ENCODE peak calls at places on chromosome 12, in nine cellular contexts. One of them, this sample, is unnamed.

GRCh38 chr12:115998119-115998633 is 279.3 kb downstream of the MED13L start:
- DNase-seq in fibroblast of the aortic adventitia: peak
- DNase-seq in thoracic aorta: no peak
- DNase-seq in CD4-positive, alpha-beta T cell: no peak
- DNase-seq in breast epithelium: no peak
- DNase-seq in adrenal gland: no peak
- DNase-seq in chondrocyte: no peak
- DNase-seq in endothelial cell: peak
- DNase-seq in neural crest cell: no peak
- DNase-seq in this sample: peak

GRCh38 chr12:50786498-50787231 is 22.8 kb downstream of the ATF1 start:
- DNase-seq in fibroblast of the aortic adventitia: peak
- DNase-seq in breast epithelium: no peak
- DNase-seq in adrenal gland: no peak
- DNase-seq in endothelial cell: no peak
- DNase-seq in chondrocyte: no peak
- DNase-seq in neural crest cell: no peak
- DNase-seq in thoracic aorta: no peak
- DNase-seq in CD4-positive, alpha-beta T cell: no peak
- DNase-seq in this sample: peak

GRCh38 chr12:75086086-75087038 is 123.3 kb downstream of the KCNC2 start:
- DNase-seq in neural crest cell: no peak
- DNase-seq in chondrocyte: no peak
- DNase-seq in adrenal gland: no peak
- DNase-seq in breast epithelium: no peak
- DNase-seq in endothelial cell: no peak
- DNase-seq in thoracic aorta: no peak
- DNase-seq in CD4-positive, alpha-beta T cell: no peak
- DNase-seq in fibroblast of the aortic adventitia: peak
- DNase-seq in this sample: peak

GRCh38 chr12:26251600-26251999 is 56.2 kb downstream of the SSPN start:
- DNase-seq in endothelial cell: no peak
- DNase-seq in breast epithelium: no peak
- DNase-seq in adrenal gland: no peak
- DNase-seq in fibroblast of the aortic adventitia: peak
- DNase-seq in thoracic aorta: no peak
- DNase-seq in chondrocyte: no peak
- DNase-seq in CD4-positive, alpha-beta T cell: no peak
- DNase-seq in neural crest cell: no peak
- DNase-seq in this sample: no peak

GRCh38 chr12:119229837-119230236 is 51.1 kb downstream of the HSPB8 start:
- DNase-seq in neural crest cell: peak
- DNase-seq in breast epithelium: no peak
- DNase-seq in thoracic aorta: no peak
- DNase-seq in chondrocyte: no peak
- DNase-seq in fibroblast of the aortic adventitia: peak
- DNase-seq in CD4-positive, alpha-beta T cell: no peak
- DNase-seq in endothelial cell: peak
- DNase-seq in adrenal gland: peak
- DNase-seq in this sample: peak

GRCh38 chr12:51025182-51025747 is 919 bp downstream of the SLC11A2 start:
- DNase-seq in chondrocyte: no peak
- DNase-seq in CD4-positive, alpha-beta T cell: no peak
- DNase-seq in neural crest cell: no peak
- DNase-seq in adrenal gland: no peak
- DNase-seq in endothelial cell: no peak
- DNase-seq in breast epithelium: no peak
- DNase-seq in fibroblast of the aortic adventitia: peak
- DNase-seq in thoracic aorta: no peak
- DNase-seq in this sample: no peak

GRCh38 chr12:47408171-47408871 is 297.5 kb downstream of the RPAP3 start:
- DNase-seq in CD4-positive, alpha-beta T cell: no peak
- DNase-seq in chondrocyte: no peak
- DNase-seq in endothelial cell: peak
- DNase-seq in adrenal gland: no peak
- DNase-seq in breast epithelium: no peak
- DNase-seq in fibroblast of the aortic adventitia: no peak
- DNase-seq in neural crest cell: no peak
- DNase-seq in thoracic aorta: no peak
- DNase-seq in this sample: peak

GRCh38 chr12:90682398-90682797 is 272.6 kb downstream of the CCER1 start:
- DNase-seq in endothelial cell: no peak
- DNase-seq in chondrocyte: no peak
- DNase-seq in fibroblast of the aortic adventitia: peak
- DNase-seq in thoracic aorta: no peak
- DNase-seq in CD4-positive, alpha-beta T cell: no peak
- DNase-seq in breast epithelium: no peak
- DNase-seq in adrenal gland: no peak
- DNase-seq in neural crest cell: no peak
- DNase-seq in this sample: peak

GRCh38 chr12:45989857-45990467 is 412 bp downstream of the SCAF11 start:
- DNase-seq in CD4-positive, alpha-beta T cell: peak
- DNase-seq in thoracic aorta: peak
- DNase-seq in neural crest cell: no peak
- DNase-seq in endothelial cell: peak
- DNase-seq in adrenal gland: peak
- DNase-seq in chondrocyte: peak
- DNase-seq in fibroblast of the aortic adventitia: no peak
- DNase-seq in breast epithelium: peak
- DNase-seq in this sample: no peak

GRCh38 chr12:67276469-67276868 is 7.3 kb downstream of the CAND1 start:
- DNase-seq in breast epithelium: no peak
- DNase-seq in CD4-positive, alpha-beta T cell: no peak
- DNase-seq in adrenal gland: no peak
- DNase-seq in neural crest cell: no peak
- DNase-seq in endothelial cell: no peak
- DNase-seq in fibroblast of the aortic adventitia: no peak
- DNase-seq in thoracic aorta: no peak
- DNase-seq in chondrocyte: no peak
- DNase-seq in this sample: no peak

GRCh38 chr12:124174406-124174805 is 120.5 kb upstream of the RFLNA start:
- DNase-seq in thoracic aorta: no peak
- DNase-seq in neural crest cell: no peak
- DNase-seq in fibroblast of the aortic adventitia: no peak
- DNase-seq in chondrocyte: no peak
- DNase-seq in adrenal gland: no peak
- DNase-seq in breast epithelium: no peak
- DNase-seq in endothelial cell: no peak
- DNase-seq in CD4-positive, alpha-beta T cell: no peak
- DNase-seq in this sample: no peak

GRCh38 chr12:82647853-82648252 is 38.9 kb upstream of the TMTC2 start:
- DNase-seq in chondrocyte: no peak
- DNase-seq in breast epithelium: no peak
- DNase-seq in endothelial cell: no peak
- DNase-seq in thoracic aorta: no peak
- DNase-seq in CD4-positive, alpha-beta T cell: no peak
- DNase-seq in adrenal gland: no peak
- DNase-seq in neural crest cell: no peak
- DNase-seq in fibroblast of the aortic adventitia: no peak
- DNase-seq in this sample: no peak
- TF ChIP-seq CTCF in chondrocyte: no peak
- TF ChIP-seq CTCF in breast epithelium: no peak
- TF ChIP-seq CTCF in endothelial cell: no peak
- TF ChIP-seq CTCF in thoracic aorta: no peak
- TF ChIP-seq CTCF in CD4-positive, alpha-beta T cell: no peak
- TF ChIP-seq CTCF in adrenal gland: no peak
- TF ChIP-seq CTCF in neural crest cell: no peak
- TF ChIP-seq CTCF in fibroblast of the aortic adventitia: no peak
- TF ChIP-seq CTCF in this sample: no peak

GRCh38 chr12:82383930-82384513 is 25.7 kb downstream of the METTL25 start:
- DNase-seq in breast epithelium: no peak
- DNase-seq in chondrocyte: no peak
- DNase-seq in neural crest cell: no peak
- DNase-seq in adrenal gland: no peak
- DNase-seq in endothelial cell: no peak
- DNase-seq in thoracic aorta: no peak
- DNase-seq in fibroblast of the aortic adventitia: peak
- DNase-seq in CD4-positive, alpha-beta T cell: no peak
- DNase-seq in this sample: peak
- TF ChIP-seq CTCF in breast epithelium: no peak
- TF ChIP-seq CTCF in chondrocyte: peak
- TF ChIP-seq CTCF in neural crest cell: peak
- TF ChIP-seq CTCF in adrenal gland: no peak
- TF ChIP-seq CTCF in endothelial cell: peak
- TF ChIP-seq CTCF in thoracic aorta: peak
- TF ChIP-seq CTCF in fibroblast of the aortic adventitia: peak
- TF ChIP-seq CTCF in CD4-positive, alpha-beta T cell: no peak
- TF ChIP-seq CTCF in this sample: peak

DNA sequence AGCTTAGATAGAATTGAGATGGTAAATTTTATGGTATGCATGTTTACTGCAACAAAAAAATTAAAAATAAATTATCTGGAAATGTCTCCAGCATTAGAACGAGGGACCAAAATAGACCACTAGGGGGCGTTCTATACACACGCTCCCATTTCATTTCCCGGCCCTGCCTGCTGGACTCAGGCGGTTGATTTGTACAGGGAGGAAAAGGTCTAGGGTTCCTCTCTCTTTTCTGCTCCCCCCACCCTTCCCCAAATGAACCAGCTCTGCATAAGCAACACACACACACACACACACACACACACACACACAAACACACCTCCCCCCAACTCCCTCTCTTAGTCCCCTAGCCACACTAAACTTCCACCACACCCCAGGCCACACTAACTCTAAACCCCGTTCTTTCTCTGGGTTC is 7.8 kb upstream of the DTX1 start:
- DNase-seq in chondrocyte: no peak
- DNase-seq in CD4-positive, alpha-beta T cell: peak
- DNase-seq in breast epithelium: no peak
- DNase-seq in thoracic aorta: peak
- DNase-seq in adrenal gland: peak
- DNase-seq in fibroblast of the aortic adventitia: peak
- DNase-seq in endothelial cell: peak
- DNase-seq in neural crest cell: peak
- DNase-seq in this sample: peak
- TF ChIP-seq CTCF in chondrocyte: peak
- TF ChIP-seq CTCF in CD4-positive, alpha-beta T cell: peak
- TF ChIP-seq CTCF in breast epithelium: peak
- TF ChIP-seq CTCF in thoracic aorta: peak
- TF ChIP-seq CTCF in adrenal gland: peak
- TF ChIP-seq CTCF in fibroblast of the aortic adventitia: peak
- TF ChIP-seq CTCF in endothelial cell: peak
- TF ChIP-seq CTCF in neural crest cell: peak
- TF ChIP-seq CTCF in this sample: peak

DNA sequence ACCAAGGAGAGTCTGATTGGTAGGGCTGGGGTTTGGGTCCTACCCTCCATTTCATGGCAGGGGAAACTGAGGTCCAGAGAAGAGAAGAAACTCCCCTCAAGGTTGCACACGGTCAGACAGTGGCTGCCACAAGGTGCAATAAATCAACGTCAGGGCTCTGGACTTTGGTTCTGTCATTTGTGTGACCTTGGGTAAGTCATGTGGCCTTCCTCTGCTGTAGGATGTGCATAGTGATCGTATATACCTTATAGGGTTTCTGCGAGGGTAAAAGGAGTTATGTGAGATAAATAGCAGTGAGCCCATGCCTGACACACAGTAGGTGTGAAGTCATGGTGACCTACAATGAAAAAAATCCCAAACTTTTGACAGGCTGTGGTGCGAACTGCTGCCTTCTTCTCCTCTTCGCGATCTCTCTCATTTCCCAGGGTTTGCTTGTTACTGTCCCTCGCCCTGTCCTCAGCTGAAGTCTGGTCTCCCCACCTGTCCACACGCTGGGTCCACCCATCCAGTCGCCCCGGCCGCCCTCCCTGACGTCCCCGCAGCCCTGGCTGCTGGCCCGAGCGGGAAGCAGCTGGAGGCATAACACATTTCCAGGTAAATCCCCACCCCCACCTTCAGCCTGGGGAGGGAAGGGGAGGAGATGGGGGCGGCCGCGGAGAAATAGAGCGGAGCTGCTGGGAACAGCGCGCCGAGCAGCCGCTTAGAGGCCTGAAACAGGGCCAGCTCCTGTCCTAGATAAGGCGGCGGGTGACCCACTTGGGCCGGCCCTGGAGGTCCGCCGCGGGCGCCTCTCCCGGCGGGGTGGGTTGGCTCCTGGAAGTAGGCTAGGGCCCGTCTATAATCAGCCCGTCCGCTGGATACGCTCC is 1.8 kb upstream of the FAM222A start:
- DNase-seq in endothelial cell: no peak
- DNase-seq in neural crest cell: no peak
- DNase-seq in chondrocyte: no peak
- DNase-seq in CD4-positive, alpha-beta T cell: no peak
- DNase-seq in breast epithelium: no peak
- DNase-seq in thoracic aorta: no peak
- DNase-seq in fibroblast of the aortic adventitia: no peak
- DNase-seq in adrenal gland: peak
- DNase-seq in this sample: no peak
- TF ChIP-seq CTCF in endothelial cell: no peak
- TF ChIP-seq CTCF in neural crest cell: no peak
- TF ChIP-seq CTCF in chondrocyte: no peak
- TF ChIP-seq CTCF in CD4-positive, alpha-beta T cell: no peak
- TF ChIP-seq CTCF in breast epithelium: no peak
- TF ChIP-seq CTCF in thoracic aorta: no peak
- TF ChIP-seq CTCF in fibroblast of the aortic adventitia: no peak
- TF ChIP-seq CTCF in adrenal gland: no peak
- TF ChIP-seq CTCF in this sample: no peak

GRCh38 chr12:97169922-97170321 is 262.9 kb downstream of the NEDD1 start:
- DNase-seq in endothelial cell: no peak
- DNase-seq in chondrocyte: no peak
- DNase-seq in CD4-positive, alpha-beta T cell: no peak
- DNase-seq in neural crest cell: no peak
- DNase-seq in adrenal gland: no peak
- DNase-seq in fibroblast of the aortic adventitia: no peak
- DNase-seq in thoracic aorta: no peak
- DNase-seq in breast epithelium: no peak
- DNase-seq in this sample: no peak
- TF ChIP-seq CTCF in endothelial cell: no peak
- TF ChIP-seq CTCF in chondrocyte: no peak
- TF ChIP-seq CTCF in CD4-positive, alpha-beta T cell: no peak
- TF ChIP-seq CTCF in neural crest cell: no peak
- TF ChIP-seq CTCF in adrenal gland: no peak
- TF ChIP-seq CTCF in fibroblast of the aortic adventitia: no peak
- TF ChIP-seq CTCF in thoracic aorta: no peak
- TF ChIP-seq CTCF in breast epithelium: no peak
- TF ChIP-seq CTCF in this sample: no peak

DNA sequence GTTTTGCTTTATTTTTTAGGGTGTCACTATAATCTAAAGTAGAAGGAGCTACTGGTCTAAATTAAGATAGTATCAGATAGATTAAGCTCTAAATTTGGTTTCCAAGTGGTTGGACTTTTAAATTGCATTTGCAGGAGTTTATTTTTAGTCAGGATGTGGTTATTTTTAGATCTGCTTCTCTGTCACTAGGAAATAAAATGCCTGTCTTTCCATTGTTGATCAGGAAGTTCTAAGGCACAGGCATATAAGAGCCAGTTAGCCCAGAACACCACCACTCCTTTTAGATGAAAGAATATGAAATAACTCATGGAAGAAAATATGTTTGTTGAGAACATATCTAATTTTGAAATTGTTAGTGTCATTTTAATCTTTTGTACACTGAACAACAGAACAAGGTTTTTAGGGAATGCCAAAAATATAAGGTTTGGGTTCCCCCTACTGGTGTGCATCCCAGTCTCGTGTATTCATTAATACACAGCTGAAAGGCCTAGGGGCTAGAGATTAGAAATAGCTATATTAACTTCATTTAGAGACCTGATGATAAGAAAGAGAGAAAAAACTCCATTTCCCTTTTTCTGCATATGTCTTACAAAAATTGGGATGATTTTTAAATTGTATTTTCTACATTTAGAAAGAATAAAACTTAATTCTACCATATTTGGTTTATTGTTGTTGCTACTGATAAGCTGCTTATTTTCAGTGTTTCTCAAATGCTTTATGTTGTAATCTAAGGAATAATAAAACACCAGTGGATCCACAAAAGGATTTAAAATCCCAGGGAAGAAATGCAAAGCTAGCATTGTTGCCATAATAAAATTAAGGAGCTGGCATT is 67.2 kb downstream of the RIC8B start:
- DNase-seq in endothelial cell: peak
- DNase-seq in chondrocyte: no peak
- DNase-seq in thoracic aorta: no peak
- DNase-seq in breast epithelium: no peak
- DNase-seq in neural crest cell: peak
- DNase-seq in CD4-positive, alpha-beta T cell: peak
- DNase-seq in fibroblast of the aortic adventitia: peak
- DNase-seq in adrenal gland: peak
- DNase-seq in this sample: peak
- TF ChIP-seq CTCF in endothelial cell: peak
- TF ChIP-seq CTCF in chondrocyte: peak
- TF ChIP-seq CTCF in thoracic aorta: peak
- TF ChIP-seq CTCF in breast epithelium: no peak
- TF ChIP-seq CTCF in neural crest cell: peak
- TF ChIP-seq CTCF in CD4-positive, alpha-beta T cell: peak
- TF ChIP-seq CTCF in fibroblast of the aortic adventitia: peak
- TF ChIP-seq CTCF in adrenal gland: peak
- TF ChIP-seq CTCF in this sample: peak

This sample was measured in MCF 10A.